ENCODE peak calls at places on chromosomes 4 and X, in five cellular contexts. One of them, this sample, is unnamed.

GRCh38 chrX:39293203-39293602 is 491.9 kb downstream of the MID1IP1 start:
- DNase-seq in ovary: no peak
- DNase-seq in MV-4-11: peak; percentile 44
- DNase-seq in GM04504: no peak
- DNase-seq in NCI-H1105: no peak
- DNase-seq in this sample: no peak

GRCh38 chr4:101596786-101597185 is 193.7 kb upstream of the BANK1 start:
- DNase-seq in ovary: no peak
- DNase-seq in MV-4-11: peak; percentile 56
- DNase-seq in GM04504: no peak
- DNase-seq in NCI-H1105: no peak
- DNase-seq in this sample: no peak

GRCh38 chr4:32929738-32930688 is 2209.8 kb downstream of the PCDH7 start:
- DNase-seq in ovary: no peak
- DNase-seq in MV-4-11: no peak
- DNase-seq in GM04504: peak; percentile 15
- DNase-seq in NCI-H1105: no peak
- DNase-seq in this sample: no peak

GRCh38 chr4:173051697-173052096 is 116.9 kb upstream of the GALNT7 start:
- DNase-seq in ovary: no peak
- DNase-seq in MV-4-11: no peak
- DNase-seq in GM04504: no peak
- DNase-seq in NCI-H1105: no peak
- DNase-seq in this sample: no peak

GRCh38 chrX:7110821-7111276 is 36.7 kb upstream of the STS start:
- DNase-seq in ovary: no peak
- DNase-seq in MV-4-11: peak; percentile 81
- DNase-seq in GM04504: no peak
- DNase-seq in NCI-H1105: no peak
- DNase-seq in this sample: no peak

GRCh38 chr4:34009951-34010350 is 2234.4 kb downstream of the ARAP2 start:
- DNase-seq in ovary: no peak
- DNase-seq in MV-4-11: no peak
- DNase-seq in GM04504: no peak
- DNase-seq in NCI-H1105: no peak
- DNase-seq in this sample: peak; percentile 71

GRCh38 chrX:25523574-25523973 is 507.8 kb upstream of the ARX start:
- DNase-seq in ovary: no peak
- DNase-seq in MV-4-11: no peak
- DNase-seq in GM04504: no peak
- DNase-seq in NCI-H1105: peak; percentile 31
- DNase-seq in this sample: no peak

GRCh38 chrX:11530621-11531020 is 135.1 kb downstream of the ARHGAP6 start:
- DNase-seq in ovary: peak; percentile 27
- DNase-seq in MV-4-11: no peak
- DNase-seq in GM04504: no peak
- DNase-seq in NCI-H1105: no peak
- DNase-seq in this sample: no peak

GRCh38 chr4:188127157-188127874 is 11.9 kb upstream of the TRIML1 start:
- DNase-seq in ovary: no peak
- DNase-seq in MV-4-11: no peak
- DNase-seq in GM04504: peak; percentile 17
- DNase-seq in NCI-H1105: no peak
- DNase-seq in this sample: peak; percentile 82

GRCh38 chr4:89204624-89205023 is 93.3 kb downstream of the TIGD2 start:
- DNase-seq in ovary: no peak
- DNase-seq in MV-4-11: no peak
- DNase-seq in GM04504: no peak
- DNase-seq in NCI-H1105: no peak
- DNase-seq in this sample: no peak

GRCh38 chr4:82515705-82516104 is 46.1 kb downstream of the TMEM150C start:
- DNase-seq in ovary: peak; percentile 37
- DNase-seq in MV-4-11: no peak
- DNase-seq in GM04504: no peak
- DNase-seq in NCI-H1105: no peak
- DNase-seq in this sample: no peak

GRCh38 chr4:76784237-76784636 is 113.7 kb downstream of the SOWAHB start:
- DNase-seq in ovary: no peak
- DNase-seq in MV-4-11: peak; percentile 7
- DNase-seq in GM04504: no peak
- DNase-seq in NCI-H1105: no peak
- DNase-seq in this sample: no peak

GRCh38 chr4:108113229-108113628 is 55.5 kb downstream of the LEF1 start:
- DNase-seq in ovary: no peak
- DNase-seq in MV-4-11: no peak
- DNase-seq in GM04504: no peak
- DNase-seq in NCI-H1105: no peak
- DNase-seq in this sample: no peak

GRCh38 chr4:25092139-25092538 is 61.4 kb upstream of the LGI2 start:
- DNase-seq in ovary: no peak
- DNase-seq in MV-4-11: no peak
- DNase-seq in GM04504: no peak
- DNase-seq in NCI-H1105: no peak
- DNase-seq in this sample: no peak